ENCODE peak calls at places on chromosomes 12 and 14, in five cellular contexts. R is breast epithelium, X is cardiac fibroblast, Y is GM23248, M is transverse colon. P is an unnamed sample.

GRCh38 chr12:89709994-89710872 is 1.6 kb upstream of the ATP2B1 start:
- DNase-seq in R (peak), X (peak), Y (peak), M (peak), P (no peak)

GRCh38 chr12:78494911-78495310 is 369.7 kb upstream of the SYT1 start:
- DNase-seq in R (no peak), X (peak), Y (peak), M (no peak), P (no peak)

GRCh38 chr14:91416744-91417133 is 881 bp downstream of the CCDC88C start:
- DNase-seq in R (no peak), X (no peak), Y (no peak), M (peak), P (no peak)

GRCh38 chr14:35557221-35557747 is 23.3 kb downstream of the INSM2 start:
- DNase-seq in R (no peak), X (no peak), Y (no peak), M (no peak), P (no peak)

GRCh38 chr12:96571101-96571862 is 81.9 kb downstream of the CFAP54 start:
- DNase-seq in R (no peak), X (no peak), Y (no peak), M (no peak), P (no peak)

GRCh38 chr12:107027304-107028053 is 40.5 kb upstream of the MTERF2 start:
- DNase-seq in R (peak), X (peak), Y (peak), M (no peak), P (peak)

GRCh38 chr12:27861428-27862167 is 81.6 kb upstream of the MANSC4 start:
- DNase-seq in R (no peak), X (peak), Y (no peak), M (peak), P (no peak)

GRCh38 chr14:85943187-85943586 is 413.2 kb downstream of the FLRT2 start:
- DNase-seq in R (no peak), X (no peak), Y (no peak), M (no peak), P (no peak)

GRCh38 chr14:81298122-81298521 is 77.4 kb upstream of the GTF2A1 start:
- DNase-seq in R (no peak), X (no peak), Y (no peak), M (no peak), P (no peak)

GRCh38 chr12:72432037-72432604 is 160.0 kb downstream of the TRHDE start:
- DNase-seq in R (no peak), X (no peak), Y (no peak), M (peak), P (no peak)

GRCh38 chr14:22174412-22174811 is 414.6 kb downstream of the DAD1 start:
- DNase-seq in R (no peak), X (no peak), Y (no peak), M (no peak), P (no peak)

GRCh38 chr14:64726585-64726890 is 22.3 kb downstream of the PLEKHG3 start:
- DNase-seq in R (no peak), X (no peak), Y (peak), M (peak), P (no peak)

GRCh38 chr12:130555628-130556485 is 160.2 kb downstream of the RIMBP2 start:
- DNase-seq in R (no peak), X (no peak), Y (no peak), M (no peak), P (no peak)

GRCh38 chr14:103121846-103122577 is 1.2 kb upstream of the TNFAIP2 start:
- DNase-seq in R (peak), X (peak), Y (peak), M (peak), P (no peak)
- H3K4me3 ChIP-seq in R (peak), X (no peak), Y (no peak), M (no peak), P (peak)

DNA sequence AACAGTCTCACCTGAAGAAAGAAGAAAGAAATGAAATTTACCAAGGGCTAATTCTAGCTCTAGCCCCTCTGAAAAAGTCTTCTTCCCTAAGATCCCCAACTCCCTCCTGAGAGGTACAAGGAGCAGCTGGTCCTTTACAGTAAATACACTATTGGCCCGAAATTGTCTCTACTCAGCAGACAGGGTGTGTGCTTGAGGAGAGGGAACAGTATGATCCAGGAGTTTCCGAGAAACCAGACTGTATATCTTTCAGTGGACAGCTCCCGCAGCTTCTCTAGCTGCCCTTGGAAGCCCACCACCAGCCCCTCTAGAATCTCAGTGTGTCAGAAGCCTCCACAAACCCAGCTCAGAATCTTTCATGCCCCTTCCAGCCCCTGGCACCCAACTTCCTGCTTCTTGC is 8.1 kb downstream of the GPR84 start:
- DNase-seq in R (no peak), X (no peak), Y (no peak), M (no peak), P (no peak)
- H3K4me3 ChIP-seq in R (no peak), X (no peak), Y (no peak), M (no peak), P (peak)

GRCh38 chr12:44848771-44849085 is 27.4 kb downstream of the NELL2 start:
- DNase-seq in R (no peak), X (no peak), Y (no peak), M (no peak), P (no peak)
- H3K4me3 ChIP-seq in R (no peak), X (no peak), Y (no peak), M (no peak), P (no peak)

GRCh38 chr12:21607701-21608100 is 3.1 kb upstream of the GYS2 start:
- DNase-seq in R (no peak), X (peak), Y (peak), M (no peak), P (no peak)

GRCh38 chr12:21602774-21603173 is 1.9 kb downstream of the GYS2 start:
- DNase-seq in R (no peak), X (no peak), Y (no peak), M (no peak), P (no peak)

GRCh38 chr12:21600196-21600595 is 4.5 kb downstream of the GYS2 start:
- DNase-seq in R (no peak), X (no peak), Y (no peak), M (no peak), P (no peak)

GRCh38 chr12:21604245-21605101 is at the start of gene GYS2:
- DNase-seq in R (no peak), X (no peak), Y (no peak), M (no peak), P (no peak)

GRCh38 chr12:21606175-21606574 is 1.5 kb upstream of the GYS2 start:
- DNase-seq in R (no peak), X (no peak), Y (no peak), M (no peak), P (no peak)
- H3K4me3 ChIP-seq in R (no peak), X (no peak), Y (no peak), M (no peak), P (no peak)

GRCh38 chr14:79275367-79275655 is 936.0 kb downstream of the DIO2 start:
- DNase-seq in R (no peak), X (no peak), Y (no peak), M (no peak), P (no peak)

GRCh38 chr14:79279645-79280399 is 931.5 kb downstream of the DIO2 start:
- DNase-seq in R (peak), X (no peak), Y (peak), M (peak), P (no peak)

GRCh38 chr14:79278798-79279644 is 932.3 kb downstream of the DIO2 start:
- DNase-seq in R (peak), X (peak), Y (peak), M (peak), P (no peak)

GRCh38 chr14:79280400-79280670 is 931.0 kb downstream of the DIO2 start:
- DNase-seq in R (no peak), X (no peak), Y (no peak), M (no peak), P (no peak)

GRCh38 chr14:79278286-79278797 is 933.0 kb downstream of the DIO2 start:
- DNase-seq in R (no peak), X (no peak), Y (no peak), M (no peak), P (no peak)
- H3K4me3 ChIP-seq in R (peak), X (peak), Y (peak), M (peak), P (peak)

GRCh38 chr12:62434504-62435336 is 31.9 kb upstream of the MON2 start:
- DNase-seq in R (peak), X (no peak), Y (peak), M (peak), P (no peak)
- H3K4me3 ChIP-seq in R (peak), X (peak), Y (peak), M (peak), P (no peak)

GRCh38 chr12:116990971-116991966 is 80.5 kb downstream of the FBXW8 start:
- DNase-seq in R (no peak), X (no peak), Y (peak), M (no peak), P (no peak)
- H3K4me3 ChIP-seq in R (no peak), X (no peak), Y (peak), M (no peak), P (no peak)

P was measured in SK-N-MC.